ENCODE peak calls at places on chromosomes 4 and X, in six cellular contexts. Z, L, Y, S, B and O are unnamed samples.

GRCh38 chr4:159319027-159319426 is 216.1 kb downstream of the RAPGEF2 start:
- DNase-seq in Z (no peak), L (no peak), Y (no peak), S (no peak), B (no peak), O (no peak)

GRCh38 chr4:6179362-6179761 is 21.0 kb downstream of the JAKMIP1 start:
- DNase-seq in Z (no peak), L (no peak), Y (no peak), S (no peak), B (no peak), O (no peak)

GRCh38 chr4:56086073-56086521 is 137.4 kb downstream of the CEP135 start:
- DNase-seq in Z (no peak), L (no peak), Y (no peak), S (peak), B (no peak), O (no peak)

GRCh38 chrX:140524556-140524955 is 19.7 kb upstream of the SOX3 start:
- DNase-seq in Z (no peak), L (peak), Y (peak), S (no peak), B (no peak), O (no peak)

GRCh38 chr4:125582302-125582701 is 267.5 kb downstream of the FAT4 start:
- DNase-seq in Z (no peak), L (peak), Y (no peak), S (no peak), B (peak), O (no peak)

GRCh38 chrX:43707812-43708548 is 51.9 kb downstream of the MAOA start:
- DNase-seq in Z (no peak), L (peak), Y (no peak), S (peak), B (peak), O (no peak)

GRCh38 chrX:74537011-74537390 is 77.4 kb downstream of the RLIM start:
- DNase-seq in Z (no peak), L (no peak), Y (peak), S (peak), B (peak), O (no peak)

GRCh38 chrX:15579778-15580747 is 20.7 kb downstream of the ACE2 start:
- DNase-seq in Z (no peak), L (no peak), Y (peak), S (peak), B (peak), O (peak)

GRCh38 chr4:99202536-99202935 is 16.5 kb downstream of the ADH6 start:
- DNase-seq in Z (no peak), L (no peak), Y (no peak), S (no peak), B (peak), O (no peak)

GRCh38 chrX:129798888-129799287 is 19.1 kb downstream of the SASH3 start:
- DNase-seq in Z (no peak), L (no peak), Y (no peak), S (no peak), B (no peak), O (no peak)

GRCh38 chrX:7771788-7772438 is 71.1 kb upstream of the VCX start:
- DNase-seq in Z (no peak), L (no peak), Y (no peak), S (peak), B (no peak), O (no peak)

GRCh38 chr4:173505924-173506779 is 23.9 kb downstream of the HAND2 start:
- DNase-seq in Z (peak), L (peak), Y (no peak), S (peak), B (peak), O (no peak)
- TF ChIP-seq CTCF in Z (peak), L (peak), Y (peak), S (peak), B (peak), O (peak)

GRCh38 chrX:17237146-17237545 is 137.9 kb upstream of the NHS start:
- DNase-seq in Z (no peak), L (no peak), Y (no peak), S (no peak), B (no peak), O (no peak)

GRCh38 chrX:17247144-17247543 is 127.9 kb upstream of the NHS start:
- DNase-seq in Z (no peak), L (peak), Y (no peak), S (no peak), B (no peak), O (no peak)

DNA sequence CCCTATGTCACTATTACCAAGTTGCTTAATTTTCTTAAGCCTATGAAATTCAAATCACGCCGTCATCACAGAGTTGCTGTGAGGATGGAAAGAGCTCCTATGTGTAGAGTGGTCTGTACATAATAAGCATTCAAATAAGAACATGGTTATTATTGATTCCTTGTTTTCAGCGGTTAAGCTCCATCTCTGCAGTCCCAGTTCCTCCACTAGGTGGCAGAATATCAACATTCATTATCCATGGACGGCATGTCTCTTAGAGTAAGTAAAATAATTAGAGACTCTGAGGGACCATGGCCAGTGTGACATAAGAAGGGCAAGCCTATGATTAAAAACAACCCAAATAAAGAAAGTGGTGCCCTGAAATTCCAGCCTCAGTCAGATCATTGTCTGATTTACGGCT is 132.5 kb upstream of the NHS start:
- DNase-seq in Z (peak), L (peak), Y (peak), S (peak), B (peak), O (peak)
- H2AFZ ChIP-seq in Z (no peak), L (no peak), Y (no peak), S (no peak), B (no peak), O (no peak)

GRCh38 chr4:68346461-68346860 is 3.4 kb downstream of the YTHDC1 start:
- DNase-seq in Z (no peak), L (peak), Y (no peak), S (peak), B (no peak), O (peak)

GRCh38 chr4:68338625-68339024 is 11.3 kb downstream of the YTHDC1 start:
- DNase-seq in Z (no peak), L (no peak), Y (no peak), S (no peak), B (no peak), O (no peak)

GRCh38 chr4:68344785-68345184 is 5.1 kb downstream of the YTHDC1 start:
- DNase-seq in Z (no peak), L (no peak), Y (no peak), S (no peak), B (no peak), O (no peak)

GRCh38 chr4:68344049-68344448 is 5.8 kb downstream of the YTHDC1 start:
- DNase-seq in Z (no peak), L (no peak), Y (no peak), S (no peak), B (no peak), O (peak)

GRCh38 chr4:68342139-68342538 is 7.8 kb downstream of the YTHDC1 start:
- DNase-seq in Z (no peak), L (peak), Y (peak), S (peak), B (peak), O (peak)
- H3K4me3 ChIP-seq in Z (no peak), L (no peak), Y (no peak), S (no peak), B (no peak), O (no peak)

DNA sequence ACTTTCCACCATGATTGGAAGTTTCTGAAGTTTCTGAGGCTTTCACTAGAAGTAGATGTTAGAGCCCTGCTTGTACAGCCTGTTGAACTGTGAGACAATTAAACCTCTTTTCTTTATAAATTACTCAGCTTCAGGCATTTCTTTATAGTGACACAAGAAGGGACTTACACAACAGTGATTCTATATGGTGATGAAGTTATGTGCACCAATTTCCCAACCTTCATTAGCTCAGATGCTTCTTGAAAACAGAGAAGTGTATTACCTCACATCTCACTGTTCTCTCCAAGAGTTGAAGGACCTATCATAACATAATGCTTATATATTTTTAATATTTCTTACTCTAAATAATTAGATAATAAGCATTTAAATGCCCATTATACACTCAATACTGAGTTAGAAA is 202.1 kb upstream of the ANXA10 start:
- DNase-seq in Z (no peak), L (no peak), Y (no peak), S (no peak), B (peak), O (no peak)
- TF ChIP-seq CTCF in Z (no peak), L (no peak), Y (no peak), S (no peak), B (no peak), O (no peak)

GRCh38 chrX:66676413-66676812 is 37.5 kb upstream of the EDA2R start:
- DNase-seq in Z (no peak), L (no peak), Y (peak), S (no peak), B (no peak), O (peak)
- H2AFZ ChIP-seq in Z (no peak), L (no peak), Y (no peak), S (no peak), B (no peak), O (no peak)

GRCh38 chr4:156969136-156969535 is 2.5 kb downstream of the PDGFC start:
- DNase-seq in Z (no peak), L (no peak), Y (no peak), S (no peak), B (no peak), O (no peak)
- H3K4me3 ChIP-seq in Z (peak), L (peak), Y (peak), S (peak), B (peak), O (peak)

DNA sequence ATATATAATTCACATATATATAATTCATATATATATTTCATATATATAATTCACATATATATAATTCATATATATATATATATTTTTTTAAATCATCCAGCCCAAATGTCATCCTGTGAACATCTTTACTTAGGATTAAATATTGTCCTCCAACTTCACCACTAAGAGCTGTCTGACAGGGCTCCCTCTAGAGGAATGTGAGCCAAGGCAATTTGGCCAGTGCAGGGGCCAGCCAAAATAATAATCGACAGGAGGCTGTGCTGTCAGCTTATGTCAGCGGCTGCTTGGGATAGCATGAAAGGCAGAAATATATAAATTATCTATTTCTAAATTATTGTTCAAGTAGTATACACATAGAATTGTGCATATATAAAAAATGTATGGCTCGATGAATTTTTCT is 29.5 kb downstream of the EGFL6 start:
- DNase-seq in Z (peak), L (peak), Y (no peak), S (no peak), B (peak), O (peak)
- TF ChIP-seq CTCF in Z (peak), L (peak), Y (no peak), S (peak), B (peak), O (peak)

GRCh38 chrX:47658301-47658683 is 688 bp downstream of the UXT start:
- DNase-seq in Z (no peak), L (no peak), Y (no peak), S (no peak), B (no peak), O (no peak)
- H2AFZ ChIP-seq in Z (no peak), L (peak), Y (peak), S (peak), B (no peak), O (peak)